ENCODE peak calls at places on chromosomes 4 and X, in five cellular contexts. L is NT2/D1, E is GM23248, I is GM23338, G is ascending aorta. P is an unnamed sample.

GRCh38 chrX:123920065-123920785 is 41.3 kb upstream of the STAG2 start:
- DNase-seq in L (no peak), E (peak; percentile 75), I (no peak), G (no peak), P (no peak)

GRCh38 chr4:140154572-140154891 is 548 bp upstream of the MAML3 start:
- DNase-seq in L (no peak), E (no peak), I (no peak), G (no peak), P (no peak)

GRCh38 chr4:128516568-128516967 is 229.0 kb upstream of the PGRMC2 start:
- DNase-seq in L (no peak), E (peak; percentile 78), I (no peak), G (no peak), P (no peak)

GRCh38 chr4:127249767-127250108 is 383.0 kb upstream of the INTU start:
- DNase-seq in L (no peak), E (peak; percentile 29), I (no peak), G (no peak), P (no peak)

GRCh38 chrX:48045410-48046311 is 25.8 kb downstream of the ZNF630 start:
- DNase-seq in L (no peak), E (peak; percentile 65), I (no peak), G (no peak), P (no peak)

GRCh38 chrX:13142891-13143290 is 98.5 kb upstream of the FAM9C start:
- DNase-seq in L (no peak), E (no peak), I (no peak), G (no peak), P (no peak)

GRCh38 chr4:75232546-75232945 is 281.7 kb downstream of the RCHY1 start:
- DNase-seq in L (no peak), E (no peak), I (no peak), G (no peak), P (no peak)

GRCh38 chrX:9562851-9563250 is 98.0 kb downstream of the TBL1X start:
- DNase-seq in L (no peak), E (peak; percentile 84), I (no peak), G (no peak), P (peak; percentile 66)

GRCh38 chr4:787561-787981 is 38.4 kb downstream of the CPLX1 start:
- DNase-seq in L (no peak), E (no peak), I (no peak), G (no peak), P (no peak)

GRCh38 chr4:786861-787300 is 39.0 kb downstream of the CPLX1 start:
- DNase-seq in L (no peak), E (no peak), I (no peak), G (no peak), P (no peak)

GRCh38 chr4:785332-786073 is 40.4 kb downstream of the CPLX1 start:
- DNase-seq in L (no peak), E (peak; percentile 31), I (peak; percentile 90), G (no peak), P (no peak)

GRCh38 chr4:784401-785331 is 41.3 kb downstream of the CPLX1 start:
- DNase-seq in L (no peak), E (no peak), I (no peak), G (no peak), P (no peak)

DNA sequence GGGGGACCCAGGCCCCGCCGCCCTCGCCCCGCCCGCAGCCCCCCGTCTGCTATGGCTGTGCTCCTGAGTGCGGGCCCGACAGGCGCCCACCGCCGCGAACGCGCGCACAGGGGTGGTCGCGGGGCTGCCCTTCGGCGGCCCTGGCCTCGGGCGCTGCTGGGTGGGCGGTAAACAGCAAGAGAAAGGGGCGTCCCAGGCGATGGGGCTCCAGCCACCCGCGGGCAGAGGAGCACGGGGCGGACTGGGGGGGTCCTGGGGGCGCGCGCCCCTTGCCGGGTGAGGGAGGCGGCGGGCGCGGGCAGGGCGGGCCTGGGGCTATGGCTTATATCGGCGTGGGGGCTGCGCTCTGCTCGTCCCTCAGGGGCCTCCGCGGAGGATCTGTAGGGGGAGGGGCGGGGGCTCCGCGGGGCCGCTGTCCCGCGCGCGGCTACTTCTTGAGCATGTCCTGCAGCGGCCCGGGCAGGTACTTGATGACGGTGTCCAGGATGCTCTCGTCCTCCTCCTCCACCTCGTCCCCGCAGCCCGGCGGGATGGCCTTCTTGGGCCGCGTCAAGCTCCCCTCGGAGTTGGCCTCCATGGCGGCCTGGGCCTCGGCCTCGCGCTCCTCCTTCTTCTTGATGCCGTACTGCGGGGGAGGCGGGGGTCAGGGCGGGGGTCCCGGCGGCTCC is 39.7 kb downstream of the CPLX1 start:
- DNase-seq in L (no peak), E (no peak), I (peak; percentile 60), G (no peak), P (peak; percentile 70)
- H3K4me1 ChIP-seq in L (peaks cover 33% of the 10 kb centered on the region), E (peaks cover 4% of the 10 kb centered on the region), I (peaks cover 23% of the 10 kb centered on the region), G (peaks cover 8% of the 10 kb centered on the region), P (peaks cover 4% of the 10 kb centered on the region)

GRCh38 chr4:8113611-8114343 is 44.8 kb downstream of the ABLIM2 start:
- DNase-seq in L (no peak), E (no peak), I (no peak), G (no peak), P (no peak)
- H3K4me1 ChIP-seq in L (peaks cover 22% of the 10 kb centered on the region), E (no peaks in the 10 kb centered on the region), I (peaks cover 26% of the 10 kb centered on the region), G (no peaks in the 10 kb centered on the region), P (peaks cover 5% of the 10 kb centered on the region)

DNA sequence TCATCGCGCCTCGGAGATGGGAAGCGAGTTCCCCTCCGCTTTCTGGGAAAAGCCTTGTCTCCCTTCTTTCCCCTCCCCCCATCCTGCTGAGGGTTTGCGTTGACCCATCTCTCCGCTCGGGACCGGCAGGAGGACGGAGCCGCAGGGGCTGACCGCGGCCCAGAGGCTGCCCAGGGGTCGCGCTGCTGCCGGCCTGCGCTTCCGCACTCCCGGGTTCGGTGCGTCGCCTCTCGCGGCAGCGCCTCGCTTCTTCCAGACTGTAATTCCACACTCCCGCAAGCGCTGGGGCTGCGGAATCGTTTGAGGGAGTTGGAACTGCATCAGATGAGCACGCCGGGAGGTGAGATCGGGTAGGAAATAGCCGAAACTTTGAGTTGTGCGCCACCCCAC is 88.3 kb downstream of the BCOR start:
- DNase-seq in L (no peak), E (peak; percentile 34), I (peak; percentile 54), G (no peak), P (no peak)
- H3K4me1 ChIP-seq in L (peaks cover 19% of the 10 kb centered on the region), E (peaks cover 3% of the 10 kb centered on the region), I (peaks cover 12% of the 10 kb centered on the region), G (no peaks in the 10 kb centered on the region), P (peaks cover 12% of the 10 kb centered on the region)

DNA sequence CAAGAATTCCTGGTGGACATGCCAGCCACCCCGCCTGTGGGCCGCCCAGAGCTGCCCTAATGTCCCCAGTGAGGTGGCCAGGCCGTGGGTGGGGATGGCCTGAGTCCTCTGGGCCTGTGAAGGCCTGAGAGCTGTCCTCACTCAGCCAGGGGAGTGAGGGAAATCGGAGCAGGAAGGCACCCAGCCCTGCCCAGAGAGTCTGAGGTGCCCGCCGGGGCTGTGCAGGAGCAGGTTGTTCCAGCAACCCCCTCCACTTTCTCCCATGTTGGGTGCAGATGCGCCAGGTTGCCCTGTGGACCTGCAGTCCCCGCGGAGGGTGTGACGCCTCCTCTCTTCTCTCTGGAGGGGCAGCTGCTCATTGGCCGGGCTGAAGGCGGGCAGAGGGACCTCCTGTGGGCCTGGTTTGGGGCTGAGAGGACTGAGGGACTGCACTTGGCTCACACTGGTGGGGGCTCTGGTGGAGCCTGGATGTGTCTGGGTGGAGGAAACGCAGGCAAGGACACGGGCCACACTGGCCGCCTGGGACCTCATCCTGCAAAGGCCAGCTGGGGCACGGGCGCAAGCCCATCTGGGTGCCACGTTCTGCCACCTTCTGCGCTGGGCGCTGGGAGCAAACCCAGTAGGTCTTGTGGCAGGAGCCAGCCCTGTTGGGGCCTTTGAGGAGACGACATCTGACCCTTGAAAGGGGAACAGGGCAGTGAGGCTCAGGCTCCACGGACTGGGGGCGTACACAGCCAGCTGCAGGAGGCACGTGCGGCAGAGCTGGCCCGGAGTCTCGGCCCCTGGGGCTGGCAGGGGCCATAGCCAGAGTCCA is 14.0 kb downstream of the DOK7 start:
- DNase-seq in L (no peak), E (no peak), I (no peak), G (no peak), P (no peak)
- H3K4me1 ChIP-seq in L (peaks cover 41% of the 10 kb centered on the region), E (no peaks in the 10 kb centered on the region), I (peaks cover 18% of the 10 kb centered on the region), G (no peaks in the 10 kb centered on the region), P (no peaks in the 10 kb centered on the region)

GRCh38 chr4:152114562-152114961 is 353.8 kb upstream of the GATB start:
- DNase-seq in L (no peak), E (no peak), I (no peak), G (no peak), P (no peak)

GRCh38 chr4:152117054-152117453 is 356.2 kb upstream of the GATB start:
- DNase-seq in L (no peak), E (no peak), I (no peak), G (no peak), P (no peak)

GRCh38 chr4:152115121-152115520 is 354.3 kb upstream of the GATB start:
- DNase-seq in L (no peak), E (no peak), I (no peak), G (no peak), P (no peak)

GRCh38 chr4:152117501-152117900 is 356.7 kb upstream of the GATB start:
- DNase-seq in L (no peak), E (no peak), I (no peak), G (no peak), P (no peak)

DNA sequence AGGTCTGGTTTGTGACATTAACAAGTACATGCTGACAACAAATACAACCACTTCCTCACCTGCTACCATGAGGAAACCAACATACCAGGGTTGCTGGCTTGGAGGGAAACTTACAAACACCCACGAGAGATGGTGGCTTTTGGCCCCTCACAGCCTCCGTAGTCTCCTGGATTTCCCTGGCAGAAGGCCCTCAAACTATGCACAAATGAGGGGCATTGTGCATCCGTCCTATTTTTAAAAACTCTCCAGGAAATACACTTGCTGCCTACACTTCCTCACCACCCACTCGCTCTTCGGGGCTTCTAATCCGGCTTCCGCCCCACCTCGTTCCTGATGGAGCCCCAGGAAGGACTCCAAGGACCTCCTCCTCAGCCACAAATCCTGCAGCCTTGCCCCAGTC is 355.0 kb upstream of the GATB start:
- DNase-seq in L (no peak), E (no peak), I (no peak), G (no peak), P (no peak)
- H3K4me1 ChIP-seq in L (no peaks in the 10 kb centered on the region), E (no peaks in the 10 kb centered on the region), I (no peaks in the 10 kb centered on the region), G (no peaks in the 10 kb centered on the region), P (no peaks in the 10 kb centered on the region)

DNA sequence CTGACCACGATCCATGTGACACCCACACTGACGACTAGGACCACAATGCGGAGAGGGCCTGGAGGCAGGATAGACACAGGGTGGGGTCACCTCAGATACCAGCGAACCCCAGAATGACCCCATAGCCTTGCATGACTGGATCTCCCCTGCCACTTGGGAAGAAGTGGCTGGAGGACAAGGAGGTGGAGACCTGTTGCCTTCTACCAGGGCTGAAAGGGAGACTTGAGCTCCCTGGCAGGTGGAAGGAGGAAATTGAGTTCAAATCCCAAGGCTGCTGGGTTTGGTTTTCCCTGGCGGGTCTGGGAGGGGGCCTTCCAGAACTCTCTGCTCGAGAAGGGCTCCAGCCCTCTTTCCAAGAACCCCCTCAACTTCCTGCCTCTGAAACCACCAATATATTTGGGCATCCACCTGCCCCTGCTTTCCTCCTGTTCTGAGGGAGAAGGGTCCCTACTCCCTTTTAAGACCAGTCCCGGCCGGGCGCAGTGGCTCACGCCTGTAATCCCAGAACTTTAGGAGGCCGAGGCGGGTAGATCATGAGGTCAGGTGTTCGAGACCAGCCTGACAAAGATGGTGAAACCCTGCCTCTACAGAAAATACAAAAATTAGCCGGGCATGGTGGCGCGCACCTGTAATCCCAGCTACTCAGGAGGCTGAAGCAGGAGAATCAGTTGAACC is 3.0 kb downstream of the FAM3A start:
- DNase-seq in L (no peak), E (no peak), I (no peak), G (no peak), P (no peak)
- H3K4me1 ChIP-seq in L (no peaks in the 10 kb centered on the region), E (no peaks in the 10 kb centered on the region), I (peaks cover 8% of the 10 kb centered on the region), G (peaks cover 2% of the 10 kb centered on the region), P (no peaks in the 10 kb centered on the region)

DNA sequence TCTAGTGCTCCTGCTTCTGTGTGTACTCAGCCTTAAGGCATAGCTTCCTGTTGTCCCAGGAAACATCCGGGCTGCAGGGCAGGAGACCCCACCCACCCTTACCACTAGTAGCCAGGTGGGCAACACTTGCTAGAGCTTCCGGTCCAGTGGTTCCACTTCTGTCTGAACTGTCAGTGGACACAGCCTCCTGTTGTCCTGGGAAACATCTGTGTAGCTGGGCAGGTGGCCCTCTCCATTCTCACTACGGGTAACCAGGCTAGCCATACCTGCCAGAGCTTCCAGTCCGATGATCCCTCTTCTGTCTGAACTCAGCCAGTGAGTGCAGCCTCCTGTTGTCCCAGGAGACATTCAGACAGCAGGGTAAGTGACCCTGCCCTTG is 372.2 kb downstream of the INPP4B start:
- DNase-seq in L (no peak), E (no peak), I (no peak), G (no peak), P (no peak)
- H3K4me1 ChIP-seq in L (no peaks in the 10 kb centered on the region), E (peaks cover 5% of the 10 kb centered on the region), I (no peaks in the 10 kb centered on the region), G (no peaks in the 10 kb centered on the region), P (peaks cover 33% of the 10 kb centered on the region)

P was measured in RWPE2.